ENCODE peak calls at places on chromosomes 11 and 22, in eight cellular contexts. M is NCI-H82; T is NCI-H510A; X is endothelial cell of umbilical vein; O is NCI-H1092 treated with DMSO at 0.1 percent for 48 hours; U is HEK293T; H is activated CD4-positive, alpha-beta T cell treated with anti-CD3 and anti-CD28 coated beads, Interleukin-2, amount 50 U/mL, for 24 hours; R is midbrain. J is an unnamed sample.

GRCh38 chr11:94897330-94897768 is 76.0 kb downstream of the CWC15 start:
- DNase-seq in O (peak), T (no peak), U (peak), H (no peak), M (peak), X (peak), R (peak), J (peak)

GRCh38 chr22:20238567-20239062 is 29.5 kb downstream of the RTN4R start:
- DNase-seq in R (no peak), O (peak), T (peak), M (peak), H (no peak), U (peak), X (peak), J (peak)

GRCh38 chr11:86291466-86292262 is 10.4 kb upstream of the HIKESHI start:
- DNase-seq in X (peak), O (peak), T (no peak), H (no peak), R (peak), U (peak), M (peak), J (peak)

GRCh38 chr11:65569164-65569972 is 909 bp upstream of the ZNRD2 start:
- DNase-seq in R (no peak), H (no peak), U (no peak), O (no peak), M (no peak), T (no peak), X (no peak), J (no peak)

GRCh38 chr22:22591348-22592299 is 32.6 kb upstream of the PRAME start:
- DNase-seq in X (no peak), R (no peak), U (no peak), O (no peak), T (no peak), H (no peak), M (peak), J (no peak)

GRCh38 chr22:36731916-36732315 is 28.4 kb upstream of the CACNG2 start:
- DNase-seq in H (no peak), M (no peak), O (no peak), U (no peak), R (no peak), T (no peak), X (no peak), J (no peak)

GRCh38 chr11:44711772-44712608 is 14.8 kb upstream of the TSPAN18 start:
- DNase-seq in T (no peak), U (no peak), R (no peak), H (no peak), O (peak), M (peak), X (no peak), J (peak)

GRCh38 chr22:49090853-49091135 is 736.9 kb downstream of the BRD1 start:
- DNase-seq in H (no peak), R (no peak), O (peak), T (peak), X (no peak), U (no peak), M (no peak), J (no peak)

GRCh38 chr11:68160100-68160695 is 39.0 kb upstream of the CHKA start:
- DNase-seq in U (no peak), M (no peak), O (no peak), T (no peak), R (no peak), X (no peak), H (no peak), J (no peak)

GRCh38 chr11:8086001-8086479 is 5.0 kb downstream of the TUB start:
- DNase-seq in O (peak), M (no peak), U (peak), X (no peak), T (no peak), H (no peak), R (no peak), J (no peak)

GRCh38 chr11:104405277-104405676 is 241.3 kb upstream of the PDGFD start:
- DNase-seq in U (no peak), T (no peak), R (no peak), H (no peak), X (no peak), O (no peak), M (no peak), J (no peak)

GRCh38 chr11:39745401-39745800 is 1714.1 kb downstream of the LRRC4C start:
- DNase-seq in H (no peak), R (no peak), M (no peak), T (no peak), X (no peak), O (no peak), U (no peak), J (no peak)

GRCh38 chr11:46948378-46949131 is 12.0 kb downstream of the CSTPP1 start:
- DNase-seq in U (peak), T (no peak), M (peak), X (peak), R (no peak), O (no peak), H (no peak), J (no peak)

GRCh38 chr22:40463017-40463631 is 92.7 kb downstream of the SGSM3 start:
- DNase-seq in M (no peak), H (no peak), O (no peak), T (no peak), R (peak), X (no peak), U (no peak), J (no peak)

GRCh38 chr11:36421546-36422155 is 88.4 kb downstream of the TRAF6 start:
- DNase-seq in O (no peak), R (no peak), H (no peak), U (no peak), M (no peak), T (no peak), X (no peak), J (no peak)